ENCODE peak calls at places on chromosomes 2 and 18, in six cellular contexts. L, P, M, U, C and S are unnamed samples.

GRCh38 chr2:240784629-240785423 is 35.2 kb downstream of the KIF1A start:
- DNase-seq in P (no peak), C (no peak), M (no peak), L (no peak), U (no peak), S (no peak)

GRCh38 chr2:63424329-63425078 is 163.8 kb downstream of the WDPCP start:
- DNase-seq in U (peak), L (no peak), P (peak), C (no peak), M (peak), S (no peak)

GRCh38 chr2:39216495-39217191 is 27.1 kb downstream of the CDKL4 start:
- DNase-seq in C (no peak), M (no peak), L (peak), U (no peak), P (no peak), S (no peak)

GRCh38 chr2:240296104-240296406 is 139.4 kb upstream of the GPC1 start:
- DNase-seq in U (no peak), C (no peak), M (no peak), L (no peak), P (no peak), S (no peak)

GRCh38 chr2:168119519-168120141 is 127.8 kb downstream of the STK39 start:
- DNase-seq in C (peak), U (no peak), L (no peak), M (peak), P (peak), S (no peak)

GRCh38 chr2:219116776-219117646 is 43.6 kb downstream of the NHEJ1 start:
- DNase-seq in M (no peak), U (no peak), P (no peak), C (no peak), L (no peak), S (no peak)

GRCh38 chr18:23479829-23480505 is 23.3 kb upstream of the RMC1 start:
- DNase-seq in L (no peak), M (peak), C (no peak), U (no peak), P (no peak), S (no peak)

GRCh38 chr2:129903586-129904425 is 75.7 kb upstream of the RAB6C start:
- DNase-seq in L (peak), C (no peak), P (no peak), M (no peak), U (no peak), S (no peak)

GRCh38 chr2:222423632-222424280 is 587 bp upstream of the SGPP2 start:
- DNase-seq in L (no peak), M (peak), P (no peak), U (peak), C (no peak), S (no peak)

GRCh38 chr2:21032338-21033236 is 11.3 kb downstream of the APOB start:
- DNase-seq in U (no peak), L (no peak), M (no peak), C (no peak), P (no peak), S (no peak)

GRCh38 chr18:63073481-63073880 is 246.1 kb downstream of the BCL2 start:
- DNase-seq in L (no peak), M (peak), U (peak), P (no peak), C (no peak), S (no peak)

GRCh38 chr2:16035747-16036745 is 95.7 kb downstream of the MYCN start:
- DNase-seq in C (no peak), U (no peak), L (no peak), P (no peak), M (no peak), S (no peak)

GRCh38 chr2:238523158-238524110 is 96.7 kb downstream of the ASB1 start:
- DNase-seq in U (no peak), P (no peak), L (no peak), C (no peak), M (no peak), S (peak)

GRCh38 chr2:40955635-40956034 is 503.7 kb upstream of the SLC8A1 start:
- DNase-seq in C (no peak), P (no peak), U (no peak), L (no peak), M (no peak), S (no peak)

GRCh38 chr2:96642564-96643350 is at the start of gene FER1L5:
- DNase-seq in L (no peak), M (no peak), P (no peak), C (no peak), U (no peak), S (no peak)
- H3K4me3 ChIP-seq in L (no peak), M (no peak), P (peak), C (peak), U (no peak), S (no peak)

DNA sequence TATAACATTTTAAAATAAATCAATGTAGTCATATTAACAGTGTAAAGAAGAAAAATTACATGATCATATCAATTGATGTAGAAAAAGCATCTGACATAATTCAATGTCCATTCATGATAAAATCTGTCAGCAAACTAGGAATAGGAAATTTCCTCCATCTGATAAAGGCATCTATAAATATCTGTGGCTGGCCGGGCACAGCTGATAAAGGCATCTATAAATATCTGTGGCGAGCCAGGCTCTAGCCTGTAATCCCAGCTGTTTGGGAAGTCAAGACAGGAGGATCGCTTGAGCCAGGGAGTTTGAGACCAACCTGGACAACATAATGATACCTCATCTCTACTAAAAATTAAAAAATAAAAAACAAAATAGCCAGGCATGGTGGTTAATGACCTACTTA is 18.1 kb upstream of the RANBP2 start:
- DNase-seq in U (no peak), C (no peak), L (no peak), M (no peak), P (no peak), S (peak)
- H3K4me3 ChIP-seq in U (no peak), C (no peak), L (no peak), M (no peak), P (no peak), S (no peak)

GRCh38 chr18:8952796-8953760 is 149.4 kb upstream of the NDUFV2 start:
- DNase-seq in C (peak), P (no peak), L (no peak), U (no peak), M (no peak), S (no peak)
- H3K4me3 ChIP-seq in C (no peak), P (no peak), L (no peak), U (no peak), M (no peak), S (no peak)

GRCh38 chr2:170714156-170715061 is 728 bp upstream of the SP5 start:
- DNase-seq in U (no peak), C (no peak), M (no peak), L (no peak), P (peak), S (no peak)

GRCh38 chr2:170716851-170717598 is 1.9 kb downstream of the SP5 start:
- DNase-seq in M (no peak), C (no peak), L (no peak), P (peak), U (no peak), S (peak)

GRCh38 chr2:170717599-170717963 is 2.4 kb downstream of the SP5 start:
- DNase-seq in C (no peak), P (no peak), U (no peak), M (no peak), L (no peak), S (no peak)

GRCh38 chr2:170715062-170715931 is at the start of gene SP5:
- DNase-seq in U (no peak), P (peak), C (no peak), L (peak), M (peak), S (peak)

GRCh38 chr2:170715932-170716777 is 1.0 kb downstream of the SP5 start:
- DNase-seq in M (no peak), C (no peak), P (no peak), U (no peak), L (no peak), S (no peak)
- H3K4me3 ChIP-seq in M (no peak), C (no peak), P (peak), U (no peak), L (peak), S (peak)